ENCODE peak calls at places on chromosomes 5 and 9, in four cellular contexts. P is HepG2, C is H1, D is SK-N-SH. M is an unnamed sample.

GRCh38 chr5:103224118-103224893 is 34.3 kb upstream of the MACIR start:
- DNase-seq in D (peak), C (peak), P (peak), M (peak)

GRCh38 chr9:88106492-88106891 is 31.8 kb downstream of the SPATA31C2 start:
- DNase-seq in C (no peak), P (no peak), D (peak), M (peak)

GRCh38 chr5:148085934-148086333 is 22.2 kb downstream of the SPINK5 start:
- DNase-seq in D (no peak), P (no peak), C (no peak), M (no peak)

GRCh38 chr5:43193171-43193951 is 1.3 kb downstream of the NIM1K start:
- DNase-seq in P (peak), C (no peak), D (peak), M (peak)

GRCh38 chr9:16102154-16102553 is 549.3 kb downstream of the CCDC171 start:
- DNase-seq in D (no peak), P (no peak), C (no peak), M (no peak)

GRCh38 chr5:76544268-76544926 is 78.8 kb downstream of the F2RL2 start:
- DNase-seq in P (peak), D (peak), C (no peak), M (peak)

GRCh38 chr5:135067587-135067986 is 33.6 kb upstream of the PITX1 start:
- DNase-seq in C (no peak), P (no peak), D (no peak), M (no peak)

GRCh38 chr5:52922384-52922783 is 66.8 kb upstream of the ITGA2 start:
- DNase-seq in D (no peak), C (no peak), P (peak), M (no peak)

GRCh38 chr9:18636781-18637180 is 162.8 kb downstream of the ADAMTSL1 start:
- DNase-seq in C (no peak), D (no peak), P (no peak), M (no peak)

GRCh38 chr5:94793113-94793815 is 174.8 kb downstream of the SLF1 start:
- DNase-seq in D (no peak), P (no peak), C (no peak), M (no peak)

DNA sequence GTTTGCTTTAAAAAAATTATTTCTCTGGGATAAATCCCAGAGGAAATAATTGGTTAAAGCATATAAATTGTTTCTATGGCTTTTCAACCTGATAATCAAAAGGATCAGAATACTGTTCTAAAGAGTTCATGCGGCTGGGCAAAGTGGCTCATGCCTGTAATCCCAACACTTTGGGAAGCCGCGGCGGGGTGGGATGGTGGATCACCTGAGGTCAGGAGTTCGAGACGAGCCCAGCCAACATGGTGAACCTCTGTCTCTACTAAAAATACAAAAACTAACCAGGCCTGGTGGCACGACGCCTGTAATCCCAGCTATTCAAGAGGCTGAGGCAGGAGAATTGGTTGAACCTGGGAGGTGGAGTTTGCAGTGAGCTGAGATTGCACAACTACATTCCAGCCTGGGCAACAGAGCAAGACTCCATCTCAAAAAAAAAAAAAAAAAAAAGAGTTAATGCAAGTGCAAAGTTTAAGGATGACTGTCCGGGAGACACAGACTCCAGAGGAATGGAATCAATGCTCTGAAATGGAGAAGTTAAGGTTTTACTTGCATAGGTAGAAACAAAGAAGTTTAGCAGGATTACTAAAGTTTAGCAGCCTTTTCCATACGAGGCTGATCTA is 16.6 kb upstream of the GRHPR start:
- DNase-seq in D (no peak), C (no peak), P (no peak), M (no peak)
- TF ChIP-seq JUND in D (no peak), C (no peak), P (no peak), M (no peak)

GRCh38 chr5:110038297-110038997 is 348.7 kb downstream of the MAN2A1 start:
- DNase-seq in D (no peak), C (no peak), P (no peak), M (no peak)

GRCh38 chr5:110031402-110032140 is 341.8 kb downstream of the MAN2A1 start:
- DNase-seq in C (no peak), D (no peak), P (no peak), M (peak)

GRCh38 chr5:110032386-110032785 is 342.7 kb downstream of the MAN2A1 start:
- DNase-seq in D (no peak), C (no peak), P (no peak), M (no peak)

GRCh38 chr5:110034076-110034475 is 344.3 kb downstream of the MAN2A1 start:
- DNase-seq in P (no peak), D (no peak), C (no peak), M (no peak)
- TF ChIP-seq JUND in P (no peak), D (no peak), C (no peak), M (no peak)

GRCh38 chr9:37329576-37329975 is 92.9 kb upstream of the GRHPR start:
- DNase-seq in P (no peak), D (peak), C (no peak), M (no peak)
- TF ChIP-seq JUND in P (no peak), D (no peak), C (no peak), M (no peak)

DNA sequence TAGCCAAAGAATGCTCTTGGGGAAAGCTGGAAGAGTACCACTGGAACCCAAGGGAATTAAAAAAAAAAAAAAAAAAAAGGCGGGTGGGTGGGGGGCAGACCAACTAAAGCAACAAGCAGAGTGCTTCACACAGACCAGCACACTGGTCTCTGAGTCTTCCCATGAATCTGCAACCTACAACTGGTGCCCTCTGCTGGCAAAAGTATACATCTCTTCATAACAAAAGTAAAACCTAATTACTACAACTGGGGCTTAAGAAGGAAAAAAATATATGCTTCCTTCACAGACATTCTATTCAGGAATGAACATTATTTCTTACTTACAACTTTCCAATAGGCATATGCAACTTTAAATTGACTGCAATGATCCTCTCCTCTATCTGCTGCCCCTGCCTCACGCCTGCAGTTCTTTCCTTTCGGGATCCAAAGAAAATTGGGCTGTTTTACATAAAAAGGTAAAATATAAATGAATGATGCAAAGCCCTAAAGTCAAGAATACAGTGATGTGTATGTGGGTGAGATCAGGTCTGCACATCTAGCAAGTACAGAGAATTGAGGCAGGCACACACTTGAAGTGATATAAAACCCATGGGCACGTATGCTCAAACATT is 7.2 kb upstream of the KLHL3 start:
- DNase-seq in P (peak), C (peak), D (peak), M (no peak)
- TF ChIP-seq JUND in P (no peak), C (no peak), D (no peak), M (no peak)

GRCh38 chr5:58459860-58460726 is at the start of gene PLK2:
- DNase-seq in P (peak), D (peak), C (peak), M (peak)
- TF ChIP-seq JUND in P (no peak), D (no peak), C (no peak), M (no peak)

GRCh38 chr9:91198405-91198804 is 163.3 kb downstream of the AUH start:
- DNase-seq in P (peak), D (no peak), C (no peak), M (no peak)

GRCh38 chr9:91195372-91196012 is 166.2 kb downstream of the AUH start:
- DNase-seq in D (no peak), C (peak), P (peak), M (no peak)

GRCh38 chr9:91196103-91196761 is 165.5 kb downstream of the AUH start:
- DNase-seq in P (peak), C (no peak), D (no peak), M (no peak)

GRCh38 chr9:91199739-91200497 is 161.8 kb downstream of the AUH start:
- DNase-seq in P (no peak), C (no peak), D (no peak), M (no peak)

GRCh38 chr9:91197232-91198181 is 164.2 kb downstream of the AUH start:
- DNase-seq in D (no peak), C (no peak), P (peak), M (no peak)
- TF ChIP-seq JUND in D (peak), C (no peak), P (peak), M (no peak)

GRCh38 chr5:58595952-58596351 is 13.1 kb downstream of the RAB3C start:
- DNase-seq in D (no peak), C (no peak), P (no peak), M (no peak)

GRCh38 chr5:58599217-58599616 is 16.3 kb downstream of the RAB3C start:
- DNase-seq in C (no peak), P (no peak), D (no peak), M (no peak)

DNA sequence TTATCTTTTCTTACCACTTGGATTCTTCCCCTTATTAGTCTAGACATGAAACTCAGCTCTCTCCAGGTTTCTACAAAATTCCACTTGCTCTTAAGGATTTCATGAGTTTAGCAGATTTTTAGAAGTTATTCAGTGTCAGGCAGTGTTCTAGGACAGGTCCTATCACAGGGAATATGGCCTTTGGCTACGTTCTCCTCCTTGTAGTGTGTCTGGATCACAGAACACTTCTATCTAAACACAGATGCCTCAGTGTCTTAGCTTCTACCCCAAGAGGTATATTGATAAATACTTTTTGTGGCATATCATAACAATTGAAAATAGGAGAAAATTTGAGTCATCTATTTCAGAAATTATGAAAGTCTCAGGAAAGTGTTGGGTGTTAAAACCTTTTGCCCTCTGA is 15.6 kb downstream of the RAB3C start:
- DNase-seq in P (no peak), D (no peak), C (no peak), M (no peak)
- TF ChIP-seq JUND in P (no peak), D (no peak), C (no peak), M (no peak)

DNA sequence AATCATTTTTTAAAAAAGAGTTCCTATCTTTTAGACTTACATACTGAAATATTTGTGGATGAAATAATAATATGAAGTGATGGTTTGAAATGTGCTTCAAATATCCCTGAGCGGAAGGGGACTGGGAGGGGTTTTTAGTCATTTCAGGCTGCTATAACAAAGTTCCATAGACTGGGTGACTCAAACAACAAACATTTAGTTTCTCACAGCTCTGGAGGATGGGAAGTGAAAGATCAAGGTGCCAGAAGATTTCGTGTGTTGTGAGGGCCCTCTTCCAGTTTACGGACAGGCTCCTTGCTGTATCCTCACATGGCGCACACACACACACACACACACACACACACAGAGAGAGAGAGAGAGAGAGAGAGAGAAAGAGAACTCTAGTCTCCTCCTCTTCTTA is 27.1 kb upstream of the TEX10 start:
- DNase-seq in P (peak), D (no peak), C (no peak), M (no peak)
- TF ChIP-seq JUND in P (no peak), D (no peak), C (no peak), M (no peak)

GRCh38 chr5:77642915-77643653 is 4.6 kb upstream of the OTP start:
- DNase-seq in P (no peak), C (peak), D (peak), M (no peak)
- TF ChIP-seq JUND in P (no peak), C (no peak), D (no peak), M (no peak)

GRCh38 chr5:139955616-139956283 is 87.3 kb downstream of the NRG2 start:
- DNase-seq in C (no peak), D (no peak), P (no peak), M (no peak)

GRCh38 chr5:139956342-139956741 is 86.8 kb downstream of the NRG2 start:
- DNase-seq in D (no peak), P (no peak), C (no peak), M (no peak)

GRCh38 chr5:139954462-139954861 is 88.6 kb downstream of the NRG2 start:
- DNase-seq in P (no peak), D (no peak), C (no peak), M (no peak)

GRCh38 chr5:139954022-139954421 is 89.1 kb downstream of the NRG2 start:
- DNase-seq in D (peak), C (no peak), P (no peak), M (no peak)

DNA sequence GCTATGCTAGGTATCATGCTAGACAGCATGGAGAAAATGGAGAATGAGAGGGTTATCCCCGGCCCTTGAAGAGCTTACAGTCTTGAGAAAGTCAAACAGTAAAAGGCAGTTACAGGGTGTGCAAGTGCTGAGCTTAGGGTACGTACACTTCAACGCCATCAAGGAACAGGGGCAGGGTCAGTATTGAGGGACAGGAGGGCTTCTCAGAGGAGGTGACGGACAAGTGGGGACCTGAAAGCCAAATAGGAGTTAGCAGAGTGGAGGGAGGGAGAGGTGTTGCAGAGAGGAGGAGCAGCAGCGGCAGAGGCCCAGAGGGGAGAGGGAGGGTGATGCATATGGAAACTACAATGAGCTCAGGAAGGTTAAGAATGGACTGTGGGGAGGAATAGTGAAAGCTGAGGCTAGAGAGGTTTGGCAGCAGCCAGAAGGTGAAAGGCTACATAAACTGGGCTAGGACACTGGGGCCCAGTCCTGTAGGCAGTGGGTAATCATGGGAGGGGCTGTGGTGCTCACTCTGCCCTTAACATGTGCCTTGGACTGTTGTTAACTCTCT is 88.0 kb downstream of the NRG2 start:
- DNase-seq in P (no peak), D (no peak), C (no peak), M (no peak)
- TF ChIP-seq JUND in P (no peak), D (no peak), C (no peak), M (no peak)